ENCODE peak calls at places on chromosomes 7 and 10, in six cellular contexts. One of them, this sample, is unnamed.
A peak's percentile ranks its signal among the peaks of the same experiment; 100 is the strongest.

GRCh38 chr7:28998110-28998509 is 40.0 kb upstream of the TRIL start:
- DNase-seq in brain microvascular endothelial cell: no peak
- DNase-seq in IMR-90: no peak
- DNase-seq in GM12865: no peak
- DNase-seq in stomach: no peak
- DNase-seq in nephron progenitor cell: peak; percentile 16
- DNase-seq in this sample: no peak

GRCh38 chr7:27117687-27118491 is 12.7 kb downstream of the HOXA4 start:
- DNase-seq in brain microvascular endothelial cell: no peak
- DNase-seq in IMR-90: peak; percentile 97
- DNase-seq in GM12865: no peak
- DNase-seq in stomach: no peak
- DNase-seq in nephron progenitor cell: peak; percentile 43
- DNase-seq in this sample: no peak

GRCh38 chr7:152968003-152968402 is 208.5 kb downstream of the ACTR3B start:
- DNase-seq in brain microvascular endothelial cell: no peak
- DNase-seq in IMR-90: no peak
- DNase-seq in GM12865: no peak
- DNase-seq in stomach: no peak
- DNase-seq in nephron progenitor cell: no peak
- DNase-seq in this sample: no peak

GRCh38 chr10:44936314-44936975 is 23.2 kb upstream of the RASSF4 start:
- DNase-seq in brain microvascular endothelial cell: no peak
- DNase-seq in IMR-90: no peak
- DNase-seq in GM12865: no peak
- DNase-seq in stomach: no peak
- DNase-seq in nephron progenitor cell: no peak
- DNase-seq in this sample: no peak

GRCh38 chr7:88090671-88091070 is 129.2 kb downstream of the SRI start:
- DNase-seq in brain microvascular endothelial cell: no peak
- DNase-seq in IMR-90: no peak
- DNase-seq in GM12865: peak; percentile 44
- DNase-seq in stomach: no peak
- DNase-seq in nephron progenitor cell: no peak
- DNase-seq in this sample: no peak

GRCh38 chr10:48215148-48215982 is 59.1 kb downstream of the FRMPD2 start:
- DNase-seq in brain microvascular endothelial cell: peak; percentile 37
- DNase-seq in IMR-90: peak; percentile 20
- DNase-seq in GM12865: peak; percentile 77
- DNase-seq in stomach: peak; percentile 66
- DNase-seq in nephron progenitor cell: peak; percentile 75
- DNase-seq in this sample: peak; percentile 7

GRCh38 chr7:24968165-24968564 is 11.8 kb downstream of the OSBPL3 start:
- DNase-seq in brain microvascular endothelial cell: no peak
- DNase-seq in IMR-90: no peak
- DNase-seq in GM12865: no peak
- DNase-seq in stomach: no peak
- DNase-seq in nephron progenitor cell: no peak
- DNase-seq in this sample: no peak

GRCh38 chr7:26022578-26022977 is 129.4 kb upstream of the NFE2L3 start:
- DNase-seq in brain microvascular endothelial cell: no peak
- DNase-seq in IMR-90: no peak
- DNase-seq in GM12865: no peak
- DNase-seq in stomach: no peak
- DNase-seq in nephron progenitor cell: no peak
- DNase-seq in this sample: no peak

GRCh38 chr10:44010873-44011602 is 362.4 kb upstream of the ZNF32 start:
- DNase-seq in brain microvascular endothelial cell: no peak
- DNase-seq in IMR-90: peak; percentile 12
- DNase-seq in GM12865: peak; percentile 93
- DNase-seq in stomach: no peak
- DNase-seq in nephron progenitor cell: no peak
- DNase-seq in this sample: no peak

GRCh38 chr7:70925411-70926115 is 206.4 kb upstream of the GALNT17 start:
- DNase-seq in brain microvascular endothelial cell: no peak
- DNase-seq in IMR-90: no peak
- DNase-seq in GM12865: no peak
- DNase-seq in stomach: no peak
- DNase-seq in nephron progenitor cell: no peak
- DNase-seq in this sample: no peak

GRCh38 chr7:85041599-85042216 is 145.1 kb downstream of the SEMA3D start:
- DNase-seq in brain microvascular endothelial cell: peak; percentile 70
- DNase-seq in IMR-90: peak; percentile 69
- DNase-seq in GM12865: peak; percentile 71
- DNase-seq in stomach: peak; percentile 82
- DNase-seq in nephron progenitor cell: peak; percentile 74
- DNase-seq in this sample: peak; percentile 64

GRCh38 chr7:6547400-6547799 is 3.9 kb downstream of the GRID2IP start:
- DNase-seq in brain microvascular endothelial cell: no peak
- DNase-seq in IMR-90: no peak
- DNase-seq in GM12865: no peak
- DNase-seq in stomach: no peak
- DNase-seq in nephron progenitor cell: no peak
- DNase-seq in this sample: no peak

GRCh38 chr10:100328198-100328597 is 1.8 kb downstream of the PKD2L1 start:
- DNase-seq in brain microvascular endothelial cell: no peak
- DNase-seq in IMR-90: no peak
- DNase-seq in GM12865: no peak
- DNase-seq in stomach: no peak
- DNase-seq in nephron progenitor cell: no peak
- DNase-seq in this sample: no peak

DNA sequence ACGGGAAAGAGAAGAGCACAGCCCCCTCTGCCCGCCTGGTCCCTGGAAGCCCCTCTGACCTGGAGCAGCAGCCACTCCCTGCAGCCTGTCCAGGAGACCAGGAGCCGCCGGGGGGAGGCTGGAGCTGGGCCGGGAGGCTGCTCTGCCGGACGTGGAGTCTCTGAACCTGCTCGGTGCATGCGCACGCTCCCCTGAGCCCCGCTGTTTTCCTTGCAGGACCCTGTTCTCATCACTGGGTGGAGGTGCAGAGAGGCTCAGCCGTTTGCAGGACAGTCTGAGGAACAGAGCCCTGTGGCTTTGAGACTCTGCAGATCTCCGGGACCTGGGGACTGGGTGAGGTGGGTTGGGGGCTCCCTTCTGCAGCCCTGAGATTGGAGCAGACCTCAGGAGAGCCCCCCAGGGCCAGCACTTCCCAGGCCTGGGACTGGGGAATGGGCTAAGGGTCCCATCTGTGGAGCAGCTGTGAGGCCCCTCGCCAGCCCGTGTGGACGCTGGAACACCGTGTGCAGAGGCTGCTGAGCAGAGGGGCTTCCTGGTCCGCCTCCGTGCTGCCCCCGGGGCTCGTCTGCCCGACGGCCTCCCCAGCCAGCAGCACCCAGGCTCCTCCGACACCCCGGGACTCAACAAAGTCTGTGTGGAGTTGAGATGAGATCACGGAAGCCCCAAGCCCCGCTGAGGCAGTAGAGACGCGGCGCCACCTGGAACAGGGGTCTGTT is 48.5 kb upstream of the ADGRA1 start:
- DNase-seq in brain microvascular endothelial cell: no peak
- DNase-seq in IMR-90: no peak
- DNase-seq in GM12865: no peak
- DNase-seq in stomach: no peak
- DNase-seq in nephron progenitor cell: peak; percentile 55
- DNase-seq in this sample: no peak
- TF ChIP-seq CTCF in brain microvascular endothelial cell: no peak
- TF ChIP-seq CTCF in IMR-90: no peak
- TF ChIP-seq CTCF in GM12865: no peak
- TF ChIP-seq CTCF in stomach: no peak
- TF ChIP-seq CTCF in nephron progenitor cell: peak; percentile 19
- TF ChIP-seq CTCF in this sample: no peak

GRCh38 chr7:50267525-50268041 is 36.9 kb upstream of the IKZF1 start:
- DNase-seq in brain microvascular endothelial cell: no peak
- DNase-seq in IMR-90: no peak
- DNase-seq in GM12865: peak; percentile 37
- DNase-seq in stomach: no peak
- DNase-seq in nephron progenitor cell: no peak
- DNase-seq in this sample: no peak

GRCh38 chr7:50268223-50268622 is 36.3 kb upstream of the IKZF1 start:
- DNase-seq in brain microvascular endothelial cell: no peak
- DNase-seq in IMR-90: no peak
- DNase-seq in GM12865: peak; percentile 63
- DNase-seq in stomach: no peak
- DNase-seq in nephron progenitor cell: no peak
- DNase-seq in this sample: no peak

GRCh38 chr7:50266893-50267386 is 37.6 kb upstream of the IKZF1 start:
- DNase-seq in brain microvascular endothelial cell: no peak
- DNase-seq in IMR-90: no peak
- DNase-seq in GM12865: peak; percentile 83
- DNase-seq in stomach: peak; percentile 42
- DNase-seq in nephron progenitor cell: no peak
- DNase-seq in this sample: no peak

GRCh38 chr7:50264908-50265307 is 39.6 kb upstream of the IKZF1 start:
- DNase-seq in brain microvascular endothelial cell: no peak
- DNase-seq in IMR-90: no peak
- DNase-seq in GM12865: peak; percentile 53
- DNase-seq in stomach: no peak
- DNase-seq in nephron progenitor cell: no peak
- DNase-seq in this sample: no peak

DNA sequence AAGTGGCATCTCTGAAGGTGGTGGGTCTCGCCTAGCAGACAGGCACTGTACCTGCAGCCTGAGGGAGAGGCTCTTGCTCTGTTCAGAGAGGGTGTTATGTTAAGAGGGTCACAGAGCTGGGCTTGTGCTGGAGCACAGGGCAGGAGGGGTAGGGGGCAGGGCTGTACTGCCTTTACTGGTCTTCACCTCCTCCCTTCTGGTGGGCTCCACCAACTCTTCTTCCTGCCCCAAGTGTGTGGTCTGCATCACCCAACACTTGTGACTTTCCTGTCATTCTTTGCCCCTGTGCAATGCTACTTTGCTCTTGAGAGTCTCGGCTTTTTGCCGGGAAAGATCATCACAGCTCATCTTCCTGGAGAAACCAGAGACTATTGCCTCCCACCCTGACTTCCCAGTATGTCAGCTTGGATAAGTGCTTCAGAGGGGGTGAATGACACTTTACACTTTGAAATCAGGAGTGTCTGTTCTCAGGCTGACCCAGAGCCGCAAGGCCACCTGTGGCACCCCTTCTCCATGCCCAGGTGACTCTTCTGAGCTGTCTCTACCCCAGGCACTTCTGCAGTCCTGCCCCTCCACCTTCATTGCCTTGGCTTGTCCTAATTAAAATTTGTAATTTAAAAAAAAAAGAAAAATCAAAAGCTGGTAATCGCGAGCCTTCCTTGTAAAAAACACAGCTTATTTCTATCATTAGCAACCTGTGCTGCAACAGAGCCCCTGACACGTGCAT is 38.4 kb upstream of the IKZF1 start:
- DNase-seq in brain microvascular endothelial cell: no peak
- DNase-seq in IMR-90: no peak
- DNase-seq in GM12865: no peak
- DNase-seq in stomach: no peak
- DNase-seq in nephron progenitor cell: no peak
- DNase-seq in this sample: no peak
- TF ChIP-seq CTCF in brain microvascular endothelial cell: no peak
- TF ChIP-seq CTCF in IMR-90: no peak
- TF ChIP-seq CTCF in GM12865: no peak
- TF ChIP-seq CTCF in stomach: no peak
- TF ChIP-seq CTCF in nephron progenitor cell: no peak
- TF ChIP-seq CTCF in this sample: no peak

GRCh38 chr7:151152935-151153513 is 14.5 kb downstream of the GBX1 start:
- DNase-seq in brain microvascular endothelial cell: no peak
- DNase-seq in IMR-90: no peak
- DNase-seq in GM12865: no peak
- DNase-seq in stomach: no peak
- DNase-seq in nephron progenitor cell: no peak
- DNase-seq in this sample: no peak
- TF ChIP-seq CTCF in brain microvascular endothelial cell: peak; percentile 49
- TF ChIP-seq CTCF in IMR-90: no peak
- TF ChIP-seq CTCF in GM12865: no peak
- TF ChIP-seq CTCF in stomach: no peak
- TF ChIP-seq CTCF in nephron progenitor cell: no peak
- TF ChIP-seq CTCF in this sample: peak; percentile 15

GRCh38 chr7:14305233-14305866 is 315.9 kb upstream of the ETV1 start:
- DNase-seq in brain microvascular endothelial cell: no peak
- DNase-seq in IMR-90: no peak
- DNase-seq in GM12865: no peak
- DNase-seq in stomach: no peak
- DNase-seq in nephron progenitor cell: no peak
- DNase-seq in this sample: no peak
- TF ChIP-seq CTCF in brain microvascular endothelial cell: no peak
- TF ChIP-seq CTCF in IMR-90: no peak
- TF ChIP-seq CTCF in GM12865: no peak
- TF ChIP-seq CTCF in stomach: no peak
- TF ChIP-seq CTCF in nephron progenitor cell: no peak
- TF ChIP-seq CTCF in this sample: peak; percentile 44

GRCh38 chr10:129659881-129660280 is 192.8 kb downstream of the MGMT start:
- DNase-seq in brain microvascular endothelial cell: no peak
- DNase-seq in IMR-90: no peak
- DNase-seq in GM12865: no peak
- DNase-seq in stomach: no peak
- DNase-seq in nephron progenitor cell: no peak
- DNase-seq in this sample: no peak

GRCh38 chr10:129656642-129657041 is 189.6 kb downstream of the MGMT start:
- DNase-seq in brain microvascular endothelial cell: no peak
- DNase-seq in IMR-90: no peak
- DNase-seq in GM12865: no peak
- DNase-seq in stomach: no peak
- DNase-seq in nephron progenitor cell: no peak
- DNase-seq in this sample: no peak

GRCh38 chr10:129655679-129656031 is 188.6 kb downstream of the MGMT start:
- DNase-seq in brain microvascular endothelial cell: no peak
- DNase-seq in IMR-90: no peak
- DNase-seq in GM12865: no peak
- DNase-seq in stomach: no peak
- DNase-seq in nephron progenitor cell: no peak
- DNase-seq in this sample: no peak

GRCh38 chr10:129657297-129657974 is 190.4 kb downstream of the MGMT start:
- DNase-seq in brain microvascular endothelial cell: no peak
- DNase-seq in IMR-90: no peak
- DNase-seq in GM12865: no peak
- DNase-seq in stomach: no peak
- DNase-seq in nephron progenitor cell: no peak
- DNase-seq in this sample: no peak

DNA sequence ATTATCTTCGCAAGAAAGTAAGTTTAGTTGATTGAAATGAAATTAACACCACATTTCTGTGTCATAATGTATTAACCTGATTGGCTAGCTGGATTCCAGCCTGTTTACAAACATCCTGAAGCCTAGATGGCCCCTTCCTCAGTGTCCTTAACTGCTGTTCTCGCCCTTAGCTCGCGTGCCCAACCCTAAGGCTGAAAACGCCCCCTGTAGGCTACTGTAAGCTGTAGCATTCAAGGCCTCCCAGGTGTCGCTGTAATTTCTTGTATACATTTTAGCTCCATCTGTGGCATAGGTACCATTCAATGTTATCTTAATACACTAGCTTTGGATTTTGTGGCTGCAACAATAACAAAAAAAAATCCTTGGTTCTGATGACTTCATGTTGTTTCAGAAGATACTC is 191.6 kb downstream of the MGMT start:
- DNase-seq in brain microvascular endothelial cell: no peak
- DNase-seq in IMR-90: no peak
- DNase-seq in GM12865: peak; percentile 7
- DNase-seq in stomach: no peak
- DNase-seq in nephron progenitor cell: no peak
- DNase-seq in this sample: no peak
- TF ChIP-seq CTCF in brain microvascular endothelial cell: no peak
- TF ChIP-seq CTCF in IMR-90: peak; percentile 9
- TF ChIP-seq CTCF in GM12865: peak; percentile 27
- TF ChIP-seq CTCF in stomach: no peak
- TF ChIP-seq CTCF in nephron progenitor cell: peak; percentile 39
- TF ChIP-seq CTCF in this sample: peak; percentile 46